ENCODE peak calls at places on chromosomes 3 and 15, in eight cellular contexts. P is glutamatergic neuron, Z is COR-L47, G is stomach, J is Caco-2, T is Daoy, A is astrocyte of the spinal cord, H is left cardiac atrium. W is an unnamed sample.

GRCh38 chr3:66989241-66989640 is 8.9 kb upstream of the KBTBD8 start:
- DNase-seq in H (no peak), G (no peak), T (no peak), J (no peak), A (no peak), Z (no peak), P (no peak), W (no peak)

GRCh38 chr15:49229922-49230321 is 59.9 kb downstream of the GALK2 start:
- DNase-seq in H (no peak), G (no peak), A (no peak), J (no peak), T (no peak), Z (no peak), P (no peak), W (no peak)

GRCh38 chr3:124774305-124774673 is 44.0 kb downstream of the UMPS start:
- DNase-seq in Z (no peak), G (no peak), A (peak; percentile 61), J (peak; percentile 54), H (peak; percentile 64), P (no peak), T (peak; percentile 81), W (no peak)

GRCh38 chr3:19093084-19093483 is 55.2 kb upstream of the KCNH8 start:
- DNase-seq in Z (no peak), A (no peak), G (no peak), P (no peak), H (no peak), J (no peak), T (no peak), W (no peak)

GRCh38 chr3:184058029-184058428 is 5.2 kb downstream of the HTR3C start:
- DNase-seq in Z (no peak), H (no peak), G (no peak), J (no peak), P (no peak), T (peak; percentile 42), A (peak; percentile 9), W (no peak)

GRCh38 chr3:169337541-169337940 is 326.0 kb downstream of the MECOM start:
- DNase-seq in G (no peak), P (no peak), H (no peak), A (no peak), J (no peak), T (no peak), Z (no peak), W (no peak)

GRCh38 chr15:96888764-96889163 is 558.3 kb downstream of the NR2F2 start:
- DNase-seq in G (no peak), J (no peak), Z (no peak), T (no peak), P (no peak), H (no peak), A (no peak), W (no peak)

GRCh38 chr15:36501063-36501678 is 78.3 kb upstream of the CDIN1 start:
- DNase-seq in H (no peak), Z (peak; percentile 71), T (peak; percentile 76), P (no peak), J (peak; percentile 55), A (peak; percentile 78), G (no peak), W (peak; percentile 74)

GRCh38 chr3:123405936-123406510 is 42.9 kb downstream of the ADCY5 start:
- DNase-seq in G (no peak), J (no peak), Z (no peak), H (peak; percentile 8), T (no peak), P (no peak), A (no peak), W (no peak)

W was measured in HepG2.